ENCODE peak calls at places on chromosomes 3 and 15, in eight cellular contexts. W is K562, G is SK-N-SH, H is Panc1, B is GM23338, S is HCT116, F is GM12878, C is HepG2. Z is an unnamed sample.

GRCh38 chr3:135539351-135539750 is 426.2 kb upstream of the PPP2R3A start:
- DNase-seq in H (no peak), F (no peak), C (no peak), S (no peak), G (no peak), W (no peak), B (no peak), Z (no peak)

GRCh38 chr3:189790658-189791057 is 159.5 kb downstream of the TP63 start:
- DNase-seq in C (no peak), B (no peak), G (no peak), H (no peak), S (no peak), F (no peak), W (no peak), Z (no peak)

GRCh38 chr3:107068980-107069379 is 308.3 kb upstream of the CCDC54 start:
- DNase-seq in W (no peak), S (no peak), H (no peak), G (no peak), C (no peak), B (no peak), F (no peak), Z (no peak)

GRCh38 chr3:197394464-197395321 is 96.3 kb upstream of the DLG1 start:
- DNase-seq in C (no peak), F (peak), G (peak), H (peak), W (peak), B (no peak), S (peak), Z (no peak)

GRCh38 chr3:96966181-96966929 is 152.0 kb downstream of the EPHA6 start:
- DNase-seq in G (no peak), W (no peak), S (no peak), C (no peak), B (no peak), H (no peak), F (no peak), Z (no peak)

GRCh38 chr3:12729313-12729676 is 29.8 kb downstream of the TMEM40 start:
- DNase-seq in F (no peak), C (no peak), H (no peak), G (no peak), B (no peak), S (no peak), W (no peak), Z (no peak)

GRCh38 chr3:172625404-172625803 is 85.5 kb downstream of the NCEH1 start:
- DNase-seq in S (no peak), W (no peak), C (no peak), H (no peak), G (no peak), B (no peak), F (no peak), Z (no peak)

GRCh38 chr15:65979316-65979715 is 110.0 kb downstream of the RAB11A start:
- DNase-seq in S (no peak), W (no peak), G (no peak), F (no peak), C (no peak), H (no peak), B (no peak), Z (no peak)

GRCh38 chr3:174270841-174271240 is 588.3 kb upstream of the NAALADL2 start:
- DNase-seq in G (no peak), H (no peak), C (no peak), S (no peak), B (no peak), W (no peak), F (no peak), Z (no peak)

GRCh38 chr15:74208901-74209559 is 6.4 kb upstream of the STRA6 start:
- DNase-seq in B (peak), H (no peak), F (no peak), G (no peak), C (peak), W (peak), S (no peak), Z (no peak)

GRCh38 chr3:197950661-197951029 is 655 bp downstream of the RPL35A start:
- DNase-seq in C (no peak), W (no peak), F (no peak), S (no peak), B (no peak), H (no peak), G (no peak), Z (no peak)

GRCh38 chr15:49282366-49282765 is 112.3 kb downstream of the GALK2 start:
- DNase-seq in H (no peak), B (no peak), W (no peak), G (no peak), C (no peak), S (no peak), F (no peak), Z (no peak)

GRCh38 chr15:67433495-67434099 is 87.3 kb upstream of the C15orf61 start:
- DNase-seq in C (peak), H (no peak), B (peak), W (peak), S (peak), F (peak), G (peak), Z (no peak)

GRCh38 chr3:12948891-12949711 is 107.7 kb upstream of the RPL32 start:
- DNase-seq in F (no peak), W (no peak), G (no peak), H (no peak), C (no peak), S (peak), B (no peak), Z (peak)

GRCh38 chr3:17841190-17841828 is 98.9 kb upstream of the TBC1D5 start:
- DNase-seq in F (peak), C (peak), W (peak), G (peak), H (peak), S (peak), B (peak), Z (peak)

GRCh38 chr3:107833046-107833445 is 257.8 kb downstream of the CD47 start:
- DNase-seq in H (no peak), S (no peak), W (no peak), B (no peak), G (peak), F (no peak), C (no peak), Z (no peak)

GRCh38 chr3:19216669-19217337 is 68.5 kb downstream of the KCNH8 start:
- DNase-seq in H (no peak), S (no peak), G (no peak), B (no peak), C (no peak), F (no peak), W (no peak), Z (no peak)

GRCh38 chr3:33277193-33277882 is at the start of gene FBXL2:
- DNase-seq in F (no peak), B (peak), W (peak), H (no peak), C (peak), G (peak), S (peak), Z (no peak)

GRCh38 chr3:43005253-43005652 is 26.1 kb downstream of the GASK1A start:
- DNase-seq in B (no peak), C (no peak), F (no peak), G (no peak), W (no peak), S (no peak), H (no peak), Z (no peak)

GRCh38 chr3:124558898-124559649 is 171.2 kb upstream of the UMPS start:
- DNase-seq in C (no peak), G (peak), B (no peak), W (no peak), H (no peak), S (peak), F (no peak), Z (no peak)

GRCh38 chr15:30939161-30939560 is 35.4 kb downstream of the FAN1 start:
- DNase-seq in F (no peak), C (no peak), G (no peak), H (no peak), W (no peak), B (no peak), S (no peak), Z (no peak)

GRCh38 chr3:192408721-192409151 is 318.6 kb downstream of the FGF12 start:
- DNase-seq in B (peak), H (no peak), F (no peak), S (no peak), W (no peak), C (no peak), G (peak), Z (no peak)

DNA sequence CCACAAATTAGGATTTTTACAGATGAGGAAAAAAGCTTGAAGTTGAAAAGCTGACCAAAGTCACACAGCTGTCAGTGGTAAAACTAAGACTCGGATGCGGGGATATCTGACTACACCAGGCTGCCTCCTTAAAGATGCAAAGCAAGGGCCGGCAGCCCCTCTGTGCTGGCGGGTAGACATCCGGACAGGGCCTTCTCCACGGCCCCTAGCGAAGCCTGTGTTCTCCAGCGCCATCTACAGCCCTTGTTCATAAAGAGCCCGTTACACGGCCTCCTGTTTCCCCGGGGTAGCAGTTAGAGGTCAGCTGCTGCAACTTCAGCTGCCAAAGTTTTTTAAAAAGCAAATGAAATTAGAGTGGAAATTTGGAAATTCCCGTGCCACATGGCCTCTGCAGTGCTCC is 383.0 kb downstream of the TBL1XR1 start:
- DNase-seq in C (peak), B (peak), F (no peak), W (peak), S (peak), G (peak), H (peak), Z (no peak)
- TF ChIP-seq REST in C (no peak), B (no peak), F (no peak), W (no peak), S (no peak), G (no peak), H (no peak), Z (no peak)

GRCh38 chr3:21017115-21017852 is 733.7 kb downstream of the ZNF385D start:
- DNase-seq in G (no peak), H (no peak), W (no peak), F (no peak), C (no peak), B (peak), S (no peak), Z (no peak)
- TF ChIP-seq CTCF in G (peak), H (no peak), W (peak), F (peak), C (no peak), B (peak), S (no peak), Z (no peak)

DNA sequence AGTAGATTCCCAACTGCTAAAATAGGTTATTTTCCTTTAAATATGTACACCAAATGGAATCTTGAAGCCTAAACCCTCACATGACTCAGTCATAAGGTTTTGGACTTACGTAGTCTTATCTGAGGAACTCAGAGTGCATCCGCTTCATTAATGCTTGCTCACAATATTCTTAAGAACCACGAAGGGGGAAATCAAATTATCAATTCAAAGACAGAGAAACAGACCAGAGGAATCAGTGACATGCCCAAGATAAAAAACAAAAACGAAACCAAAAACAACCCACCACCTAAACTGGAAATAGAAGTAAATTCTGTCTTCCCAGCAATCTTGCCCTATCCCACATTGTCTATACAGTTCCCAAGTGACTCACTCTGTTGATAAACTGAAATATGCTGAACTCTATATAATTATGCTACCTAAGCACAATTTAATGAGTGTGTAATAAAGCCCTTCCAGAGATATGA is 135.4 kb upstream of the CBLB start:
- DNase-seq in F (no peak), G (no peak), H (no peak), B (no peak), S (no peak), W (peak), C (no peak), Z (no peak)
- TF ChIP-seq POLR2AphosphoS5 in F (no peak), G (no peak), H (no peak), B (no peak), S (no peak), W (no peak), C (no peak), Z (no peak)

GRCh38 chr15:61759639-61760038 is 300.6 kb downstream of the VPS13C start:
- DNase-seq in G (no peak), F (no peak), C (no peak), W (no peak), S (no peak), B (no peak), H (no peak), Z (no peak)
- TF ChIP-seq REST in G (no peak), F (no peak), C (no peak), W (no peak), S (no peak), B (no peak), H (no peak), Z (no peak)

DNA sequence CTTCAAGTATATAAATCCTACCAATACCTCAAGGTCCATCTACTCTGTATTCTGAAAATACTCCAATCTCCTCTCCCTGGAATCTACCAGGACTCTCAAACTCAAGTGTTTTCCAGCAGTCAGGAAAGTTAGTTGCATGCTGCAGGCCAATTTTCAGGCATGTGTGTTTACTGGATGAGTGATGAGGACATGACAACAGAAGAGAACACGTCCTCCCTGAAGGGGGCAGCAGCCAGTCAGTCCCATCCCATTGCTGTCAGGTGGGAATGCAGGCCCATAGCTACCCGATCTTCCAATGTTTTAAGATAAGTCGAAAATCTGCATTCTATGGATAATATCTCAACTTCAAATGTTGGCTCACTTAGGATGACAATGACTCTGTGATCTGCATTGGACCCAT is 496.2 kb downstream of the FHIT start:
- DNase-seq in C (peak), G (peak), W (no peak), H (no peak), B (peak), F (no peak), S (no peak), Z (no peak)
- TF ChIP-seq CTCF in C (peak), G (peak), W (no peak), H (no peak), B (peak), F (peak), S (peak), Z (no peak)

GRCh38 chr15:100209204-100209603 is 132.6 kb downstream of the ADAMTS17 start:
- DNase-seq in S (no peak), C (no peak), G (no peak), F (no peak), B (no peak), W (no peak), H (no peak), Z (no peak)
- TF ChIP-seq POLR2AphosphoS5 in S (no peak), C (no peak), G (no peak), F (no peak), B (no peak), W (no peak), H (no peak), Z (no peak)

GRCh38 chr3:72482589-72483249 is 365.5 kb downstream of the SHQ1 start:
- DNase-seq in W (no peak), S (no peak), C (no peak), H (no peak), B (peak), G (no peak), F (peak), Z (no peak)
- TF ChIP-seq REST in W (no peak), S (no peak), C (no peak), H (no peak), B (no peak), G (no peak), F (no peak), Z (no peak)

DNA sequence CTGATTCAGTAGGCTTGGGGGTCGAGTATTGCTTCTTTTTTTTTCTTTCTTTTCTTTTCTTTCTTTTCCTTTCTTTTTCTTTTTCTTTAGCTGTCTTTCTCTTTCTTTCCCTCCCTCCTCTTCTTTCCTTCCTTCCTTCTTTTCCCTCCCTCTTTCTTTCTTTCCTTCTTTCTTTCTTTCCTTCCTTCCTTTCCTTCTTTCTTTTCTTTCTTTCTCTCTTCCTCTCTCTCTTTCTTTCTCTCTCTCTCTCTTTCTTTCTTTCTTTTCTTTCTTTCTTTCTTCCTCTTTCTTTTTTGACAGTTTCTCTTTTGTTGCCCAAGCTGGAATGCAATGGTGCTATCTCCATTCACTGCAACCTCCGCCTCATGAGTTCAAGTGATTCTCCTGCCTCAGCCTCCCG is 36.0 kb downstream of the TM4SF4 start:
- DNase-seq in G (no peak), B (no peak), F (no peak), S (no peak), W (no peak), C (no peak), H (no peak), Z (no peak)
- TF ChIP-seq CTCF in G (no peak), B (no peak), F (no peak), S (no peak), W (no peak), C (no peak), H (no peak), Z (no peak)

DNA sequence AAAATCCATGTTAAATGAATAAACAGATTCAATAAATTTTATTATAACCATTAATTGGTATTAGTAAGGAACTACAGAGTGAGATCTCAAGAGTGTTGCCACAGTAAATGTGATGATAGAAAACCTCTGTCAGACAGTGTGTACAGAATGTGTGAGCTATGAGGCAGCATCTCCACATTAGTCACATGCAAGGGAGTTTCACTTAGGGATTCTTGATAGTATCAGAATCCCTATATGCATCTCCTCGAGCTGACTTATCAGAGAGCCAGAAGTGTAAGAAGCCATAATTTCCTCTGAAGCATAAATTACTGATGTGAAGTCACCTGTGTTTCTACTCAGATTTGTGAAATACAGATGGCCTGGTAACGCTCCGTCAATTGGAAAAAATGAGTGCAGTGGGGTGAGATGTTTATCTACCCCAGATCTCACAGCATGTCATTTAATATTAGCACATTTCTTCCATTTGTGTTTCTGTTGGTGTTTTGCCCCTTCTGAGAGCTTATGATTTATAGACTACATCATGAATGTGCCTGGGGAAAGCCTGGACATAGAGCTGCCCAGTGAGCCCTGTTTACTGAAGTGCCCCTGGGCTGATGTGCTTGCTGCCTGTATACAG is 262.4 kb downstream of the CPNE4 start:
- DNase-seq in H (no peak), G (peak), W (no peak), S (no peak), F (no peak), C (no peak), B (no peak), Z (no peak)
- TF ChIP-seq POLR2AphosphoS5 in H (no peak), G (no peak), W (no peak), S (no peak), F (no peak), C (no peak), B (no peak), Z (no peak)

Z was measured in HL-60.